ENCODE peak calls at places on chromosomes 4 and X, in five cellular contexts. D is psoas muscle, I is HepG2, W is A549, U is left lung. S is an unnamed sample.

GRCh38 chrX:106302304-106302703 is 134.2 kb downstream of the PWWP3B start:
- DNase-seq in D (no peak), I (peak; percentile 41), W (no peak), U (no peak), S (no peak)

GRCh38 chrX:130376077-130376476 is 9.4 kb downstream of the GPR119 start:
- DNase-seq in D (no peak), I (no peak), W (no peak), U (no peak), S (no peak)

GRCh38 chr4:182770259-182770968 is 146.8 kb downstream of the DCTD start:
- DNase-seq in D (no peak), I (no peak), W (no peak), U (no peak), S (no peak)

GRCh38 chr4:105288121-105288520 is 141.4 kb downstream of the TET2 start:
- DNase-seq in D (no peak), I (no peak), W (no peak), U (no peak), S (no peak)

GRCh38 chr4:153335665-153336064 is 8.8 kb upstream of the MND1 start:
- DNase-seq in D (no peak), I (no peak), W (no peak), U (no peak), S (no peak)

GRCh38 chrX:139967300-139967699 is 2.0 kb upstream of the CXorf66 start:
- DNase-seq in D (no peak), I (peak; percentile 9), W (peak; percentile 7), U (no peak), S (no peak)

GRCh38 chr4:151604238-151604637 is 156.6 kb downstream of the GATB start:
- DNase-seq in D (no peak), I (no peak), W (peak; percentile 6), U (no peak), S (no peak)

GRCh38 chr4:14345356-14345775 is 656.9 kb upstream of the CPEB2 start:
- DNase-seq in D (no peak), I (no peak), W (no peak), U (no peak), S (no peak)

GRCh38 chr4:26080876-26081628 is 167.0 kb downstream of the SMIM20 start:
- DNase-seq in D (no peak), I (no peak), W (no peak), U (no peak), S (no peak)

GRCh38 chr4:67122029-67122428 is 423.3 kb downstream of the CENPC start:
- DNase-seq in D (no peak), I (peak; percentile 13), W (no peak), U (no peak), S (no peak)

GRCh38 chrX:113977887-113978286 is 606.0 kb upstream of the HTR2C start:
- DNase-seq in D (no peak), I (no peak), W (no peak), U (no peak), S (no peak)

GRCh38 chr4:150063128-150063527 is 15.1 kb upstream of the DCLK2 start:
- DNase-seq in D (no peak), I (no peak), W (no peak), U (no peak), S (no peak)

GRCh38 chrX:41110801-41111625 is 25.8 kb downstream of the USP9X start:
- DNase-seq in D (no peak), I (no peak), W (no peak), U (no peak), S (no peak)

GRCh38 chrX:54481751-54482150 is 14.3 kb downstream of the FGD1 start:
- DNase-seq in D (no peak), I (no peak), W (no peak), U (no peak), S (no peak)
- H3K4me3 ChIP-seq in D (no peak overlapping the region), I (no peak overlapping the region), W (no peak overlapping the region), U (no peak overlapping the region), S (no peak overlapping the region)

GRCh38 chr4:184168406-184169019 is 49.2 kb downstream of the ENPP6 start:
- DNase-seq in D (peak; percentile 71), I (peak; percentile 26), W (peak; percentile 46), U (peak; percentile 97), S (peak; percentile 86)
- H3K4me3 ChIP-seq in D (no peak overlapping the region), I (no peak overlapping the region), W (no peak overlapping the region), U (no peak overlapping the region), S (no peak overlapping the region)

GRCh38 chr4:159197885-159198269 is 95.0 kb downstream of the RAPGEF2 start:
- DNase-seq in D (no peak), I (no peak), W (no peak), U (no peak), S (no peak)
- H3K4me3 ChIP-seq in D (peak overlapping the region; percentile 19), I (no peak overlapping the region), W (no peak overlapping the region), U (no peak overlapping the region), S (no peak overlapping the region)

GRCh38 chr4:2483237-2483636 is 14.3 kb downstream of the RNF4 start:
- DNase-seq in D (no peak), I (no peak), W (no peak), U (no peak), S (no peak)
- H3K4me3 ChIP-seq in D (no peak overlapping the region), I (no peak overlapping the region), W (no peak overlapping the region), U (no peak overlapping the region), S (no peak overlapping the region)

DNA sequence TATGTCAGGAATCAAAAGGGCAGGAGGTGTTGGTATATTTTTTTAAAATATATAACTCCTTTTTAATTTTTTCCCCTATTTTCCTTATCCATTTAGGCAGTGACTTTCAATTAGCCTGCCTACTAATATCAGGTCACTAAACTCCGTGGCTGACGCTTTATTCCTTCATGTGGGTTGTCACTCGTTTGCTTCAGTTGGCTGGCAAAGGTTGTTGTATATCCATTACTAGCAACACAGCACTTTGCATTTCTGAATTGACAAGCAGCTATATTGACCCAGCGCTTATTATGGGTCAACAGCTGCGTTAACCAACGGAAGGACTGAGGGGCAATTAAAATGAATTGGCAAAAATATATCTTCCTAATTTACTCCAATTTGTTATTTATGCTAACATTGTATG is 87.7 kb downstream of the ARX start:
- DNase-seq in D (no peak), I (no peak), W (no peak), U (no peak), S (no peak)
- H3K4me3 ChIP-seq in D (no peak overlapping the region), I (no peak overlapping the region), W (no peak overlapping the region), U (no peak overlapping the region), S (no peak overlapping the region)

GRCh38 chr4:185374573-185374972 is 21.2 kb downstream of the LRP2BP start:
- DNase-seq in D (no peak), I (no peak), W (no peak), U (no peak), S (no peak)

GRCh38 chr4:185374027-185374426 is 21.7 kb downstream of the LRP2BP start:
- DNase-seq in D (no peak), I (no peak), W (no peak), U (no peak), S (no peak)

GRCh38 chr4:185370291-185370690 is 25.4 kb downstream of the LRP2BP start:
- DNase-seq in D (no peak), I (no peak), W (no peak), U (no peak), S (no peak)

GRCh38 chr4:185369729-185370128 is 26.0 kb downstream of the LRP2BP start:
- DNase-seq in D (no peak), I (no peak), W (no peak), U (no peak), S (no peak)
- H3K4me3 ChIP-seq in D (no peak overlapping the region), I (no peak overlapping the region), W (no peak overlapping the region), U (no peak overlapping the region), S (no peak overlapping the region)

GRCh38 chr4:2923141-2923551 is 40.1 kb downstream of the NOP14 start:
- DNase-seq in D (no peak), I (no peak), W (no peak), U (no peak), S (no peak)
- H3K4me3 ChIP-seq in D (no peak overlapping the region), I (no peak overlapping the region), W (no peak overlapping the region), U (no peak overlapping the region), S (no peak overlapping the region)

DNA sequence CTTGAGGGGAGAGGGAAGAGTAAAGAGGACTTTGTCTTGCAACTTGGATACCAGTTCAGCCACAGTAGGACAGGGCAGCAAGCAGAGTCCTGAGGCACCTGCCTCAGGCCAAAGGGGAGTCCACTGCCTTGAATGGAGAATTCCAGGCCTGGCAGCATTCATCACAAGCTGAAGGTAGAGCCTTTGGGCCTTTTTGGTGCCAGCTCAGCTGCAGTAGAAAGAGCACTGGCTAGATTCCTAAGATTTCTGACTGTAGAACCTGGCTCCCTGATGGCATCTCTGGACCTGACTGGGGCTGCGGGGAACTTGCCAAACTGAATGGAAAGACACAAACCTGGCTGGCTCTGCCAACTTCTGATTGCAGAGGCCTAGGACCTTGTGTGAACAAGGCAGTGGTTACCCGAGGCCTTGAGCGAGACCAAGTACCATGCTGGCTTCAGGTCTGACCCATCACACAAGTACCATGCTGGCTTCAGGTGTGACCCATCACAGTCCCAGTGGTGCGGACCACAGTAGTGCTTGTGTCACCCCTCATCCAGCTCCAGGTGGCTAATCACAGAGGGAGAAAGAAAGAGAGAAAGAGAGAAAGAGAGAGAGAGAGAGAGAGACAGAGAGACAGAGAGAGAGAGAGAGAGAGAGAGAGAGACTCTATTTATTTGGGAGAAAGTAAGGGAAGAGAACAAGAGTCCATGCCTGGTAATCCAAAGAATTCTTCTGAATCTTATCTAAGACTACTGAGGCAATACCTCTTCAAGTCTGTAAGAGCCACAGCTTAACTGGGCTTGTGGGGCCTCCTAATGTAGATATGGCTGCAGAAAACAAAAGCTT is 137.6 kb upstream of the SPIN4 start:
- DNase-seq in D (no peak), I (no peak), W (no peak), U (no peak), S (no peak)
- H3K4me3 ChIP-seq in D (no peak overlapping the region), I (no peak overlapping the region), W (no peak overlapping the region), U (no peak overlapping the region), S (no peak overlapping the region)

DNA sequence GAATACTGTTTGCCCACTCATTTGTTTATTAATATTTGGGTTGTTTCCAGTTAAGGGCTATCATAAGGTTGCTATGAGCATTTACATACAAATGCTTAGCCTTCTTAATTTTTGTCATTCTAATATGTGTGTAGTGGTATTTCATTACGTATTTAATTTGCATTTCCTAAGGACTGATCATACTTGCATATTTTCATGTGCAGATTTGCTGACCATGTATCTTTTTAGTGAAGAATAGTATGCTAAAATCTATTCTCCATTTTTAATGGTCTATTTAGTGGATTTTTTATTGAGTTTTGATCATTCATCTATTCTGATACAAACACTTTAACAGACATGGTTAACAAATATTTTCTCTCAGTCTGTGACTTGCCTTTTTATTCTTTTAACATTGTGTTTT is 949.5 kb downstream of the RAB28 start:
- DNase-seq in D (no peak), I (no peak), W (no peak), U (no peak), S (no peak)
- H3K4me3 ChIP-seq in D (no peak overlapping the region), I (no peak overlapping the region), W (no peak overlapping the region), U (no peak overlapping the region), S (no peak overlapping the region)

S was measured in pancreas.